ENCODE peak calls at places on chromosome 4, in five cellular contexts. L is omental fat pad; F is stimulated activated CD4-positive, alpha-beta T cell treated with anti-CD3 and anti-CD28 coated beads, Interleukin-1b, Interleukin-23, amount 100 ng/mL, for 1 hour; Z is brain microvascular endothelial cell; I is GM23338. P is an unnamed sample.

GRCh38 chr4:120853101-120853940 is 69.2 kb downstream of the PRDM5 start:
- DNase-seq in L (no peak), I (no peak), F (no peak), Z (no peak), P (no peak)

GRCh38 chr4:82578935-82579334 is 17.1 kb upstream of the TMEM150C start:
- DNase-seq in Z (peak; percentile 5), I (peak; percentile 45), L (no peak), F (no peak), P (no peak)

GRCh38 chr4:125013891-125014290 is 300.9 kb upstream of the FAT4 start:
- DNase-seq in F (no peak), I (peak; percentile 5), L (no peak), Z (peak; percentile 27), P (no peak)

GRCh38 chr4:174522183-174523002 is at the start of gene HPGD:
- DNase-seq in L (no peak), F (no peak), Z (no peak), I (peak; percentile 73), P (peak; percentile 3)

GRCh38 chr4:145326491-145326890 is 146.1 kb upstream of the OTUD4 start:
- DNase-seq in Z (no peak), I (no peak), L (no peak), F (no peak), P (no peak)

GRCh38 chr4:140252742-140253555 is 99.0 kb upstream of the MAML3 start:
- DNase-seq in F (peak; percentile 50), I (peak; percentile 74), Z (peak; percentile 38), L (peak; percentile 61), P (peak; percentile 88)

GRCh38 chr4:184784628-184785257 is 41.0 kb downstream of the ACSL1 start:
- DNase-seq in I (no peak), L (no peak), F (no peak), Z (no peak), P (no peak)

GRCh38 chr4:139913995-139914394 is 240.0 kb downstream of the MAML3 start:
- DNase-seq in L (no peak), Z (peak; percentile 32), F (no peak), I (no peak), P (peak; percentile 9)

GRCh38 chr4:172147702-172148101 is 334.5 kb downstream of the GALNTL6 start:
- DNase-seq in F (no peak), L (no peak), I (peak; percentile 3), Z (no peak), P (no peak)

GRCh38 chr4:120855307-120856001 is 67.1 kb downstream of the PRDM5 start:
- DNase-seq in Z (no peak), L (no peak), F (no peak), I (no peak), P (no peak)

GRCh38 chr4:44961001-44961755 is 234.8 kb upstream of the GNPDA2 start:
- DNase-seq in F (no peak), I (no peak), Z (no peak), L (no peak), P (no peak)

GRCh38 chr4:173991321-173991720 is 292.1 kb downstream of the FBXO8 start:
- DNase-seq in F (no peak), L (no peak), Z (no peak), I (no peak), P (no peak)

GRCh38 chr4:163738521-163738920 is 244.0 kb downstream of the TMA16 start:
- DNase-seq in Z (no peak), I (no peak), L (no peak), F (no peak), P (no peak)

GRCh38 chr4:174794706-174795105 is 34.3 kb downstream of the GLRA3 start:
- DNase-seq in Z (no peak), L (no peak), F (no peak), I (no peak), P (no peak)

GRCh38 chr4:92387459-92388069 is 83.8 kb downstream of the GRID2 start:
- DNase-seq in L (no peak), F (no peak), I (peak; percentile 86), Z (peak; percentile 16), P (peak; percentile 13)

GRCh38 chr4:102430511-102430910 is 70.6 kb upstream of the NFKB1 start:
- DNase-seq in I (peak; percentile 21), L (no peak), F (no peak), Z (no peak), P (no peak)

GRCh38 chr4:173346074-173346473 is 11.9 kb upstream of the HMGB2 start:
- DNase-seq in Z (peak; percentile 32), F (no peak), I (no peak), L (no peak), P (peak; percentile 35)

GRCh38 chr4:83320548-83320947 is 14.1 kb downstream of the HPSE start:
- DNase-seq in Z (peak; percentile 32), I (no peak), F (no peak), L (no peak), P (peak; percentile 48)

GRCh38 chr4:183140911-183141320 is 41.9 kb downstream of the WWC2 start:
- DNase-seq in Z (peak; percentile 77), I (no peak), F (no peak), L (no peak), P (no peak)

GRCh38 chr4:113958766-113959540 is 20.5 kb downstream of the ARSJ start:
- DNase-seq in L (no peak), F (no peak), Z (peak; percentile 66), I (no peak), P (no peak)

GRCh38 chr4:2253160-2254084 is 8.5 kb downstream of the MXD4 start:
- DNase-seq in F (no peak), Z (no peak), L (no peak), I (no peak), P (no peak)

GRCh38 chr4:159787901-159788300 is 685.0 kb downstream of the RAPGEF2 start:
- DNase-seq in L (no peak), I (no peak), F (no peak), Z (no peak), P (no peak)

GRCh38 chr4:13849778-13850177 is 222.3 kb upstream of the BOD1L1 start:
- DNase-seq in Z (no peak), F (no peak), L (no peak), I (no peak), P (no peak)

GRCh38 chr4:101277661-101278060 is 69.7 kb downstream of the PPP3CA start:
- DNase-seq in L (no peak), F (no peak), Z (peak; percentile 47), I (no peak), P (peak; percentile 16)

GRCh38 chr4:114780205-114780604 is 181.6 kb downstream of the UGT8 start:
- DNase-seq in L (no peak), Z (peak; percentile 47), F (no peak), I (peak; percentile 80), P (no peak)